ENCODE peak calls at places on chromosomes 4 and X, in ten cellular contexts. Y, U, V, T, N, L, P, F, W and A are unnamed samples.

GRCh38 chr4:138202686-138203085 is 39.5 kb downstream of the SLC7A11 start:
- DNase-seq in Y (no peak), U (no peak), V (no peak), T (no peak), N (no peak), L (no peak), P (no peak), F (no peak), W (no peak), A (no peak)

GRCh38 chrX:69237228-69237627 is 72.0 kb upstream of the PJA1 start:
- DNase-seq in Y (no peak), U (no peak), V (no peak), T (no peak), N (no peak), L (no peak), P (peak; percentile 8), F (no peak), W (no peak), A (no peak)

GRCh38 chr4:100981447-100982204 is 365.7 kb downstream of the PPP3CA start:
- DNase-seq in Y (no peak), U (peak; percentile 86), V (no peak), T (no peak), N (no peak), L (no peak), P (no peak), F (no peak), W (no peak), A (no peak)

GRCh38 chrX:11535156-11535919 is 130.4 kb downstream of the ARHGAP6 start:
- DNase-seq in Y (no peak), U (no peak), V (no peak), T (no peak), N (no peak), L (no peak), P (no peak), F (no peak), W (no peak), A (no peak)

GRCh38 chr4:121070696-121071639 is 1.4 kb downstream of the NDNF start:
- DNase-seq in Y (peak; percentile 73), U (peak; percentile 79), V (peak; percentile 33), T (no peak), N (peak; percentile 62), L (peak; percentile 79), P (peak; percentile 21), F (peak; percentile 60), W (peak; percentile 75), A (peak; percentile 38)

GRCh38 chr4:173135241-173135847 is 33.3 kb upstream of the GALNT7 start:
- DNase-seq in Y (no peak), U (no peak), V (no peak), T (no peak), N (no peak), L (no peak), P (no peak), F (no peak), W (no peak), A (no peak)

GRCh38 chr4:185115827-185116232 is 27.2 kb upstream of the SLC25A4 start:
- DNase-seq in Y (peak; percentile 56), U (peak; percentile 99), V (peak; percentile 83), T (no peak), N (no peak), L (peak; percentile 56), P (peak; percentile 88), F (peak; percentile 55), W (peak; percentile 67), A (peak; percentile 91)

GRCh38 chrX:49860867-49861535 is 18.3 kb upstream of the USP27X start:
- DNase-seq in Y (no peak), U (no peak), V (no peak), T (no peak), N (no peak), L (no peak), P (no peak), F (no peak), W (no peak), A (no peak)

DNA sequence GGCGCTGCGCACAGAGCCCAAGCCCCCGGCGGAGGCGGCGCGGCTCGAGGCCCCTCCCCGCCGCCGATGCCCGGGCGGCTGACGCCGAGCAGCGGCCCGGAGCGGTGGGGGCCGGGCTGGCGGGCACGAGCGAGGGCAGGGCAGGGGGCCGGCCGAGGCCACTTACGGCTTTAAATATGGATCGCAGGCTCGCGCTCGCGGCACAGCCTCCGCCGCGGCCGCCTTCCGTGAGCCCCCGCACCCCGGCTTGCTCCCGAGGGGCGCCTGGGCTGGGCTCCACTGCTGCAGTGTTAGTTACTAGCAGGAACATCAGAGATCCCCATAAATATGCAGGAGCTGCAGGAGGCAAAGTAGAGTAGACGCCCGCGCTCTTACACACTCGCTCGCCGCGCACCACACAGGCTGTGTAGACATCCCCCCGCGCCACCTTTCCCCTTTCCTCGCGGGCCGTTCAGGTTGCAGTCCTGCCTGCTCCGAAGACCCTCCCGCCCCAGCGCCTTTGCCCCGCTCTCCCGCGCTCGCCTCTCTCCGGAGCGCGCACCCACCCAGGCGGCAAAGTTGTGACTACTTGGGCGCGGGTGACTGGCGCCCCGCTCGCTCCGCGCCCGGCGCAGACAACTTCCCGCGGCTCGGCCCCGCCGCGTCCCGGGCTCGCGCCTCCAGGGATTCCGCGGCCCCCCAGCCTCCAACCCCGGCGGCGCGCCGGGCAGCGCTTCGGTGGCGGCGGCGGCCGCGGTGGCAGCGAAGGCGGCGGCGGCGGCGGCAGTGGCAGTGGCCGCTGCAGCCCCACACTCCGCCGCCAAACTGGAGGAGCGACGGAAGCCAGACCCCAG is 152.0 kb upstream of the SLC4A4 start:
- DNase-seq in Y (peak; percentile 68), U (peak; percentile 62), V (peak; percentile 43), T (no peak), N (peak; percentile 51), L (peak; percentile 84), P (peak; percentile 80), F (peak; percentile 58), W (peak; percentile 86), A (peak; percentile 44)
- H3K4me3 ChIP-seq in Y (peak overlapping the region; percentile 67), U (peak overlapping the region; percentile 53), V (peak overlapping the region; percentile 63), T (peak overlapping the region; percentile 81), N (peak overlapping the region; percentile 86), L (peak overlapping the region; percentile 75), P (peak overlapping the region; percentile 69), F (peak overlapping the region; percentile 78), W (peak overlapping the region; percentile 90), A (peak overlapping the region; percentile 56)

GRCh38 chr4:78652282-78652876 is 100.8 kb downstream of the ANXA3 start:
- DNase-seq in Y (no peak), U (no peak), V (peak; percentile 27), T (no peak), N (no peak), L (no peak), P (peak; percentile 16), F (no peak), W (no peak), A (no peak)

GRCh38 chr4:78651250-78651860 is 99.8 kb downstream of the ANXA3 start:
- DNase-seq in Y (no peak), U (no peak), V (no peak), T (no peak), N (no peak), L (no peak), P (no peak), F (no peak), W (no peak), A (no peak)

GRCh38 chr4:78647272-78647671 is 95.7 kb downstream of the ANXA3 start:
- DNase-seq in Y (no peak), U (no peak), V (no peak), T (no peak), N (no peak), L (no peak), P (no peak), F (no peak), W (no peak), A (no peak)

GRCh38 chr4:78648639-78649363 is 97.2 kb downstream of the ANXA3 start:
- DNase-seq in Y (no peak), U (no peak), V (no peak), T (no peak), N (no peak), L (no peak), P (no peak), F (no peak), W (no peak), A (no peak)

GRCh38 chr4:78650106-78651021 is 98.8 kb downstream of the ANXA3 start:
- DNase-seq in Y (no peak), U (no peak), V (no peak), T (no peak), N (no peak), L (no peak), P (no peak), F (no peak), W (no peak), A (no peak)
- H3K4me1 ChIP-seq in Y (peaks cover 4% of the 10 kb centered on the region), U (peaks cover 3% of the 10 kb centered on the region), V (peaks cover 20% of the 10 kb centered on the region), T (no peaks in the 10 kb centered on the region), N (no peaks in the 10 kb centered on the region), L (no peaks in the 10 kb centered on the region), P (peaks cover 19% of the 10 kb centered on the region), F (peaks cover 1% of the 10 kb centered on the region), W (no peaks in the 10 kb centered on the region), A (peaks cover 6% of the 10 kb centered on the region)

DNA sequence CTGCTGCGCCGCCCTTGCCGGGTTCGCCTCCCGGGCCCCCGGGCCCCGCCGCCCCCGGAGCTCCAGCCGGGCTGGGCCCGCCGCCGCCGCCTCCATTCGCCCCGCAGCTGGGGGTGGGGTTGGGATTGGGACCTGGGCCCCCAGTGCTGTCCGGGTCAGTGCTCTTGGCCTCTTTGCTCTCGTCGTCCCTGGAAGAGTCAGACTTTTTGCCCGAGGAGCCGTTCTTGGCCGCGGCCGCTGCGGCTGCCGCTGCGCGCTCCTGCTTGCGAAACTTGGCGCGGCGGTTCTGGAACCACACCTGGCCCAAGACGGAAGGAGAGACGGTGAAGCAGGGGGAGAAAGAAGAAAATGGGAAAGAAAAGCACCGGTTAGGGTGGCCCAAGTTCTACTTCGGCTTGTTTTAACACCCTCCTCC is 2.5 kb downstream of the PHOX2B start:
- DNase-seq in Y (no peak), U (peak; percentile 32), V (no peak), T (no peak), N (peak; percentile 24), L (peak; percentile 42), P (no peak), F (no peak), W (no peak), A (no peak)
- H3K4me3 ChIP-seq in Y (no peak overlapping the region), U (no peak overlapping the region), V (no peak overlapping the region), T (no peak overlapping the region), N (no peak overlapping the region), L (no peak overlapping the region), P (no peak overlapping the region), F (no peak overlapping the region), W (no peak overlapping the region), A (no peak overlapping the region)

DNA sequence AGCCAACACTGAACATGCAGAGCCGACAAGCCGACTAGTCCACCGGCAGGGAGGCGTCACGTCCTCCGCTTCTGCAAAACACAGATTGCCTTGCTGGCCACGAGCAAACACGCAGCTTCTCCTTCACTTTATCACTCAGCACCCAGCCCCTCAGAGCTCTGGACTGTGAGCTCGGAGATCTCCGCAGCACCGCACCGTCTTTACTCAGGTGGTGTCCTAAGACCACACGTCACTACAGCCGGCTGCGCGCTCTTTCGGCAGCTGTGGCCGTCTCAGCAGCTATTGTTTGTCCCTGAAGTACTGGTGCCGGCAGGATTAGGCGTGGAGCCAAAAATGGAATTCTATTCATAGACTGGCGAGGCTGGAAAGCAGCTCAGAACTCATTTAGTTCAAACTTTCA is 72.0 kb downstream of the FAT1 start:
- DNase-seq in Y (no peak), U (no peak), V (peak; percentile 86), T (no peak), N (no peak), L (peak; percentile 82), P (peak; percentile 20), F (peak; percentile 77), W (peak; percentile 84), A (peak; percentile 67)
- H3K4me1 ChIP-seq in Y (no peaks in the 10 kb centered on the region), U (peaks cover 3% of the 10 kb centered on the region), V (no peaks in the 10 kb centered on the region), T (peaks cover 9% of the 10 kb centered on the region), N (peaks cover 5% of the 10 kb centered on the region), L (peaks cover 34% of the 10 kb centered on the region), P (no peaks in the 10 kb centered on the region), F (no peaks in the 10 kb centered on the region), W (no peaks in the 10 kb centered on the region), A (no peaks in the 10 kb centered on the region)